ENCODE peak calls at places on chromosomes 1 and 21, in six cellular contexts. Y is H1, W is endodermal cell, X is NT2/D1, J is colonic mucosa, Z is adipocyte. U is an unnamed sample.

GRCh38 chr1:224267922-224268321 is 62.0 kb downstream of the NVL start:
- DNase-seq in Y (no peak), W (no peak), X (no peak), J (no peak), Z (no peak), U (no peak)

GRCh38 chr1:27153549-27153886 is 1.4 kb downstream of the SLC9A1 start:
- DNase-seq in Y (no peak), W (peak; percentile 58), X (no peak), J (peak; percentile 58), Z (peak; percentile 46), U (no peak)

GRCh38 chr1:18204568-18204967 is 97.0 kb downstream of the IGSF21 start:
- DNase-seq in Y (no peak), W (no peak), X (no peak), J (no peak), Z (no peak), U (no peak)

GRCh38 chr1:7473223-7474142 is 297.6 kb upstream of the VAMP3 start:
- DNase-seq in Y (no peak), W (no peak), X (no peak), J (no peak), Z (no peak), U (no peak)

GRCh38 chr1:37174876-37175275 is 140.6 kb upstream of the GRIK3 start:
- DNase-seq in Y (no peak), W (no peak), X (peak; percentile 36), J (no peak), Z (no peak), U (no peak)

GRCh38 chr1:200029035-200029623 is 1.6 kb downstream of the NR5A2 start:
- DNase-seq in Y (peak; percentile 76), W (peak; percentile 76), X (no peak), J (peak; percentile 65), Z (peak; percentile 81), U (no peak)

GRCh38 chr1:229699613-229700242 is 73.7 kb downstream of the URB2 start:
- DNase-seq in Y (no peak), W (no peak), X (no peak), J (no peak), Z (peak; percentile 45), U (no peak)

GRCh38 chr1:172727956-172728603 is 69.2 kb downstream of the FASLG start:
- DNase-seq in Y (peak; percentile 62), W (peak; percentile 78), X (peak; percentile 80), J (no peak), Z (no peak), U (no peak)

GRCh38 chr1:228825840-228826484 is 90.7 kb downstream of the RHOU start:
- DNase-seq in Y (peak; percentile 7), W (no peak), X (no peak), J (no peak), Z (no peak), U (no peak)

GRCh38 chr1:229440821-229441537 is 7.1 kb upstream of the ACTA1 start:
- DNase-seq in Y (no peak), W (peak; percentile 67), X (no peak), J (no peak), Z (peak; percentile 64), U (no peak)

GRCh38 chr21:37281993-37282392 is 14.9 kb upstream of the VPS26C start:
- DNase-seq in Y (no peak), W (peak; percentile 60), X (no peak), J (no peak), Z (no peak), U (no peak)

GRCh38 chr21:45957551-45957950 is 24.0 kb upstream of the COL6A1 start:
- DNase-seq in Y (no peak), W (no peak), X (no peak), J (no peak), Z (no peak), U (no peak)
- H3K9ac ChIP-seq in Y (no peak overlapping the region), W (no peak overlapping the region), X (no peak overlapping the region), J (no peak overlapping the region), Z (peak overlapping the region; percentile 69), U (no peak overlapping the region)

GRCh38 chr1:184513421-184513820 is 126.6 kb downstream of the C1orf21 start:
- DNase-seq in Y (no peak), W (no peak), X (no peak), J (no peak), Z (no peak), U (no peak)
- H3K4me3 ChIP-seq in Y (no peak overlapping the region), W (no peak overlapping the region), X (no peak overlapping the region), J (no peak overlapping the region), Z (peak overlapping the region; percentile 35), U (no peak overlapping the region)

GRCh38 chr1:114153621-114154145 is at the start of gene SYT6:
- DNase-seq in Y (peak; percentile 66), W (peak; percentile 76), X (no peak), J (no peak), Z (peak; percentile 7), U (no peak)
- H3K9ac ChIP-seq in Y (peak within 1 kb of the TSS; percentile 80), W (no peak within 1 kb of the TSS), X (peak within 1 kb of the TSS; percentile 93), J (no peak within 1 kb of the TSS), Z (no peak within 1 kb of the TSS), U (peak within 1 kb of the TSS; percentile 44)

DNA sequence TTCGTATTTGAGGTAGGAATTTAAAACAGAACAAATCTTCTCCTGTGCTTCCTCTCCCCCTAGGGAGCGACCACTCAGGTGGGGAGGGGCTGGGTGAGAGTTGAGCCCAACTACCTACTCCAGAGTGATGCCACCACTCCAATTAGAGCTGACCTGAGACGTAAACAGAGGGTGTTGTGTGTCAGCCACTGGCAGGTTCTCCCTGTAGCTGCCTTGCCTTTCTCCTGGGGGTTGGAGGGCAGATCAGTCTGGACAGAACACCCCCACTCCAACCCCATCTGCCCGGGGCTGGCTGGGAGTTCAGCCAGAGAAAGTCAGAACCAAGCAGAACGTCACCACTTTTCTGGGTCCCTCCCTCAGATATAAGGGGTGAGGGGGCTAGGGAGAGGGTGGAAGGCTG is 2.0 kb downstream of the HPDL start:
- DNase-seq in Y (peak; percentile 63), W (peak; percentile 72), X (no peak), J (no peak), Z (no peak), U (no peak)
- H3K4me3 ChIP-seq in Y (peak overlapping the region; percentile 67), W (no peak overlapping the region), X (no peak overlapping the region), J (no peak overlapping the region), Z (no peak overlapping the region), U (no peak overlapping the region)

GRCh38 chr1:89890085-89890754 is 69.4 kb downstream of the LRRC8D start:
- DNase-seq in Y (no peak), W (no peak), X (no peak), J (no peak), Z (peak; percentile 67), U (no peak)
- H3K9ac ChIP-seq in Y (no peak overlapping the region), W (no peak overlapping the region), X (no peak overlapping the region), J (no peak overlapping the region), Z (no peak overlapping the region), U (no peak overlapping the region)

GRCh38 chr1:209430821-209431259 is 152.7 kb upstream of the CAMK1G start:
- DNase-seq in Y (no peak), W (no peak), X (no peak), J (no peak), Z (no peak), U (no peak)
- H3K4me3 ChIP-seq in Y (no peak overlapping the region), W (peak overlapping the region; percentile 72), X (peak overlapping the region; percentile 54), J (no peak overlapping the region), Z (no peak overlapping the region), U (no peak overlapping the region)

DNA sequence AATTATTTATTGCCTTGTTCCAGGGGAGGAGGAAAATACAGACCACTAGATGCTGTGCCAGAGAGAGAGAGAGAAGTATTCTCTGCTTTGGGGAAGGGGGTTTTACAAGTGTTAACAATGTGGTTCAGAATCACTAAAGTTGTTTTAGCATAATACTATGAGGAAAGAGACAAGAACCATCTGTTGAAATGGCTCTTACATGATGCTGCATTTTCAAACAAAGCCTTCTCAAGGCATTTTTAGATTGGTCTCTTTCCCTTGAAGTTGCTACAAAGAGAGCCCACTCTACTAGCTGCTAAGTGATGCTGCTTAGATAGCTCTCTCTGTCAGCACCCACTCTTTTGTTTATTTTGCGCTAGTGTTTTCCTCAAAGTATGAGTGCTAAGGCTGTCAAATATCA is 255.1 kb downstream of the NFIA start:
- DNase-seq in Y (no peak), W (no peak), X (no peak), J (no peak), Z (peak; percentile 35), U (no peak)
- H3K9ac ChIP-seq in Y (no peak overlapping the region), W (no peak overlapping the region), X (no peak overlapping the region), J (peak overlapping the region; percentile 51), Z (peak overlapping the region; percentile 76), U (no peak overlapping the region)

DNA sequence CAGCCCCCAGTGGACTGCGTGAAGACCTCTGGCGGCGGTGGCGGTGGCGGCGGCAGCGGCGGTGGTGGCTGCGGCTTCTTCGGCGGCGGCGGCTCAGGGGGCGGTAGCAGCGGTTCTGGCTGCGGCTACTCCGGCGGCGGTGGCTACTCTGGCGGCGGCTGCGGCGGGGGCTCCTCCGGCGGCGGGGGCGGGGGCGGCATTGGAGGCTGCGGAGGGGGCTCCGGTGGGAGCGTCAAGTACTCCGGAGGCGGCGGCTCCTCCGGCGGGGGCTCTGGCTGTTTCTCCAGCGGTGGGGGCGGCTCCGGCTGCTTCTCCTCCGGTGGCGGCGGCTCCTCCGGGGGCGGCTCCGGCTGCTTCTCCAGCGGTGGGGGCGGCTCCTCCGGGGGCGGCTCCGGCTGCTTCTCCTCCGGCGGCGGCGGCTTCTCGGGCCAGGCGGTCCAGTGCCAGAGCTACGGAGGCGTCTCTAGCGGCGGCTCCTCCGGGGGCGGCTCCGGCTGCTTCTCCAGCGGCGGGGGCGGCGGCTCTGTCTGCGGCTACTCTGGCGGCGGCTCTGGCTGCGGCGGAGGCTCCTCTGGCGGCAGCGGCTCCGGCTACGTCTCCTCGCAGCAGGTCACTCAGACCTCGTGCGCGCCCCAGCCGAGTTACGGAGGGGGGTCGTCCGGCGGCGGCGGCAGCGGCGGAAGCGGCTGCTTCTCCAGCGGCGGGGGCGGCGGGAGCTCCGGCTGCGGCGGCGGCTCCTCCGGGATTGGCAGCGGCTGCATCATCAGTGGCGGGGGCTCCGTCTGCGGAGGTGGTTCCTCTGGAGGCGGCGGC is 1.7 kb downstream of the LORICRIN start:
- DNase-seq in Y (peak; percentile 74), W (peak; percentile 51), X (peak; percentile 40), J (no peak), Z (peak; percentile 49), U (no peak)
- H3K4me3 ChIP-seq in Y (peak overlapping the region; percentile 65), W (peak overlapping the region; percentile 75), X (peak overlapping the region; percentile 38), J (peak overlapping the region; percentile 35), Z (peak overlapping the region; percentile 52), U (peak overlapping the region; percentile 22)